ENCODE peak calls at places on chromosome 6, in seven cellular contexts. T is H1, A is IMR-90, U is trophoblast cell, S is mesenchymal stem cell, J is H9, G is neuronal stem cell. O is an unnamed sample.

GRCh38 chr6:25334793-25335192 is 55.6 kb downstream of the CARMIL1 start:
- DNase-seq in T (no peak), A (no peak), U (no peak), S (no peak), J (no peak), G (no peak), O (no peak)

GRCh38 chr6:138088307-138088744 is 18.9 kb downstream of the PERP start:
- DNase-seq in T (no peak), A (peak; percentile 97), U (peak; percentile 81), S (peak; percentile 91), J (no peak), G (no peak), O (peak; percentile 47)

GRCh38 chr6:88492824-88493223 is 326.7 kb upstream of the CNR1 start:
- DNase-seq in T (no peak), A (peak; percentile 28), U (no peak), S (peak; percentile 15), J (no peak), G (no peak), O (peak; percentile 50)

GRCh38 chr6:41878246-41878645 is 16.9 kb downstream of the USP49 start:
- DNase-seq in T (no peak), A (peak; percentile 68), U (no peak), S (no peak), J (no peak), G (no peak), O (peak; percentile 82)

GRCh38 chr6:2505624-2506023 is 245.1 kb downstream of the MYLK4 start:
- DNase-seq in T (peak; percentile 91), A (no peak), U (peak; percentile 68), S (no peak), J (peak; percentile 77), G (no peak), O (peak; percentile 58)

GRCh38 chr6:84019812-84020211 is 13.8 kb upstream of the MRAP2 start:
- DNase-seq in T (no peak), A (no peak), U (no peak), S (no peak), J (no peak), G (no peak), O (no peak)

GRCh38 chr6:146047356-146047755 is 18.5 kb downstream of the GRM1 start:
- DNase-seq in T (no peak), A (no peak), U (no peak), S (no peak), J (no peak), G (no peak), O (no peak)

GRCh38 chr6:133724726-133725125 is 164.2 kb upstream of the TCF21 start:
- DNase-seq in T (no peak), A (peak; percentile 69), U (no peak), S (no peak), J (no peak), G (no peak), O (peak; percentile 74)

GRCh38 chr6:16294371-16294770 is 56.0 kb downstream of the GMPR start:
- DNase-seq in T (no peak), A (no peak), U (no peak), S (no peak), J (no peak), G (no peak), O (no peak)

GRCh38 chr6:45808041-45808440 is 207.6 kb downstream of the CLIC5 start:
- DNase-seq in T (no peak), A (no peak), U (no peak), S (no peak), J (no peak), G (no peak), O (no peak)

GRCh38 chr6:106519460-106520394 is 109.6 kb downstream of the RTN4IP1 start:
- DNase-seq in T (no peak), A (peak; percentile 95), U (peak; percentile 49), S (peak; percentile 97), J (no peak), G (no peak), O (no peak)

GRCh38 chr6:74018825-74019224 is 322.8 kb downstream of the CD109 start:
- DNase-seq in T (no peak), A (peak; percentile 33), U (no peak), S (peak; percentile 75), J (no peak), G (no peak), O (no peak)

GRCh38 chr6:168596316-168596715 is 155.3 kb downstream of the SMOC2 start:
- DNase-seq in T (peak; percentile 22), A (no peak), U (no peak), S (no peak), J (no peak), G (no peak), O (no peak)

GRCh38 chr6:30720738-30721197 is 616 bp downstream of the TUBB start:
- DNase-seq in T (peak; percentile 72), A (peak; percentile 32), U (peak; percentile 26), S (peak; percentile 52), J (peak; percentile 59), G (no peak), O (peak; percentile 81)

GRCh38 chr6:37024665-37025337 is 19.3 kb downstream of the FGD2 start:
- DNase-seq in T (no peak), A (peak; percentile 14), U (no peak), S (no peak), J (no peak), G (no peak), O (no peak)

DNA sequence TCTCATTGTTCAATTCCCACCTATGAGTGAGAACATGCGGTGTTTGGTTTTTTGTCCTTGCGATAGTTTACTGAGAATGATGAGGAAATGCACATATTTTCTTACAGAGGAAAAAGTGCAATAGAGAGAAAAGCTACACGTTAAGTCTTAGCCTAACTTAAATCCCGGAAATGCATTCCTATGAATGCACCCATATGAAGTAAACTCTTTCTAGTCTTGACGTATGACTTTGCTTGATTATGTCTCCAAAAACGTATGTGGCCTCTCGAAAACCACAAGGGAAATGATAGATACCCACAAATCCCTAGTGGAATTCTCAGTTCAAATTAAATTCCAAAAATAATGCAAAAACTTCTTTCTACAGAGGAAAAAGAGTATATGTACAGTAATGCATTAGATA is 90.7 kb upstream of the SASH1 start:
- DNase-seq in T (no peak), A (peak; percentile 48), U (no peak), S (peak; percentile 18), J (no peak), G (no peak), O (no peak)
- H3K4ac ChIP-seq in T (no peak overlapping the region), A (no peak overlapping the region), U (no peak overlapping the region), S (no peak overlapping the region), J (no peak overlapping the region), G (no peak overlapping the region), O (no peak overlapping the region)

GRCh38 chr6:14281831-14282230 is 164.3 kb downstream of the CD83 start:
- DNase-seq in T (no peak), A (no peak), U (no peak), S (no peak), J (peak; percentile 26), G (no peak), O (no peak)
- H3K4me2 ChIP-seq in T (no peak overlapping the region), A (no peak overlapping the region), U (no peak overlapping the region), S (no peak overlapping the region), J (no peak overlapping the region), G (no peak overlapping the region), O (no peak overlapping the region)

GRCh38 chr6:157656437-157657005 is 166.5 kb upstream of the SNX9 start:
- DNase-seq in T (no peak), A (peak; percentile 38), U (no peak), S (peak; percentile 6), J (no peak), G (no peak), O (no peak)
- H2BK5ac ChIP-seq in T (no peak overlapping the region), A (no peak overlapping the region), U (no peak overlapping the region), S (no peak overlapping the region), J (no peak overlapping the region), G (no peak overlapping the region), O (no peak overlapping the region)

DNA sequence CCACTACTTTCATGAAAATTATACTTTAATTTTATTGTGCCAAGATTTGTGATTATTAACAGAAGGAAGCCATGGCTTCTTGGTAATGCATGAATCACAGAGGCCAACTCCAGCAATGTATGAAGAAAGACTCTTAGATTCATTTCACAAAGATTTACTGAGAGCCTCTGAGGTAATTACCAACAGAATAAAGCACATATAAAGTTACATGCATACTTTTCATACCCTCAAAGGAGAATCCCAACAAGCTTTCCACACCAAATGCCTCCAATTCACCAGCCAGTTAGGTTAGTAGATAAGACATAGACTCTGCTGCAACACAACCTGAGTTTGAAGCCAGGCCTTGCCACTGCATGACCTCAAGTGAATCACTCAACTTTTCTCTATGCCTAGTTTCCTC is 41.9 kb downstream of the HBS1L start:
- DNase-seq in T (no peak), A (peak; percentile 84), U (no peak), S (no peak), J (no peak), G (no peak), O (peak; percentile 6)
- H3K4ac ChIP-seq in T (no peak overlapping the region), A (no peak overlapping the region), U (no peak overlapping the region), S (no peak overlapping the region), J (no peak overlapping the region), G (no peak overlapping the region), O (no peak overlapping the region)

DNA sequence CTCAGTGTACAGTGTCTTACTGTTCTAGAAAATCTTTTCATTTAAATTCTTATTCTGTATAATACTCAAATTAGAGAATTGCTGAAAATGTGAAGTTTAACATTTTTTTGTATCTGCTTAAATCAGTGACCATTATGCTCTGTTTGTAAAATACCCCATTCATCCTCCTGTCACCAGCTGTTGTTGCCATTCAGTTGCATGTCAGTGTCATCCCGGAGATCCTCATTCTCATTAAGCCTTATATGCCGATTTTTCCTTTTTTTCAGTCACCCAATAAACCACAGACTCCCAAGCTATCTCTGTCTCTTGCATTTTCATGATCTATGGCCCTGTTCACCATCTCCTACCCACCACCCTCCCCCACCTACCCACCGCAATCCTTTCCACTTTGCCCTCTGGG is 20.4 kb downstream of the GTF2H5 start:
- DNase-seq in T (no peak), A (no peak), U (no peak), S (no peak), J (no peak), G (no peak), O (no peak)
- H3K4me2 ChIP-seq in T (no peak overlapping the region), A (no peak overlapping the region), U (no peak overlapping the region), S (no peak overlapping the region), J (no peak overlapping the region), G (no peak overlapping the region), O (no peak overlapping the region)

DNA sequence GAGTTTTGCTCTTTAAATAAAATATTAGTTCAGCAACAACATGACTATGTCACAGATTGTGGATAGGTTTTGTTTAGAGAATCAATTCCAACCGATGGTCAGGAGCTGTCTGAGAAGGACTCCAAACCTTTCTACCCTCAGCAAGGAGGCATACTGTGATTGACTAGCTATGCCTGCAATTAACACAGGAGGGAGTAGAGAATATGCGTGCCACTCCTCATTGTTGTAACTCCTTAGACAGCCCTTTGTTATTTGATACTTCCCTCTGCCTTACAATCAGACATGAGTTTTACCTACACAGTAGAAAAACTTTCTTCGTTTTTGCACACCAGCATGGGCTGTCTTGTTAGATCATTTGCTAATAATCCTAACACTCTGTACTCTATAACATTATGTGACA is 796.5 kb downstream of the PRIM2 start:
- DNase-seq in T (no peak), A (no peak), U (no peak), S (no peak), J (no peak), G (no peak), O (peak; percentile 58)
- H2BK5ac ChIP-seq in T (no peak overlapping the region), A (no peak overlapping the region), U (no peak overlapping the region), S (no peak overlapping the region), J (no peak overlapping the region), G (no peak overlapping the region), O (no peak overlapping the region)

DNA sequence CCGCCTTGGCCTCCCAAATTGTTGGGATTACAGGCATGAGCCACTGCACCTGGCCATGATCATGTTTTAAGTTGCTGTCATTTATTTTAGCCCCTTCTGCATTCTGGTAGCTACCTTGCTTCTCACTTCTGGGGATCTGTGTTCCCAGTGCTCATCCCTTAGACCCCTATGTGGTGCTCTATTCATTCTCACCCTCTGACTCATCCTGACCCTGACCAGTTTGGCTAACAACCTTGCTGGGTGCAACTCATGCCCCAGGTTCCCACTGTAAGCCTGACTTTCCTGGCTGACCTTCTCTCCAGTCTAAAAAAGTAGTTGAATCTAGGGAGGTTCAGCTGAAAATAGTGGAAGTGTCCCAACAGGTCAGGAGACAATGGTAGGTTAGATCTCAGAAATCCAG is 47.4 kb downstream of the NOX3 start:
- DNase-seq in T (no peak), A (no peak), U (no peak), S (no peak), J (no peak), G (no peak), O (no peak)
- H3K4ac ChIP-seq in T (no peak overlapping the region), A (no peak overlapping the region), U (no peak overlapping the region), S (no peak overlapping the region), J (no peak overlapping the region), G (no peak overlapping the region), O (no peak overlapping the region)

O was measured in mesendoderm.